ENCODE peak calls at places on chromosome 17, in four cellular contexts. Q is thoracic aorta, H is fibroblast of pulmonary artery, O is PC-3. M is an unnamed sample.

GRCh38 chr17:76635659-76636360 is 7.7 kb downstream of the ST6GALNAC1 start:
- DNase-seq in O (peak), Q (no peak), H (peak), M (no peak)

GRCh38 chr17:82495844-82496528 is 23.5 kb upstream of the FOXK2 start:
- DNase-seq in O (no peak), Q (no peak), H (no peak), M (peak)

GRCh38 chr17:76538281-76538931 is 897 bp upstream of the CYGB start:
- DNase-seq in H (no peak), O (no peak), Q (no peak), M (no peak)

GRCh38 chr17:6035801-6036394 is 34.3 kb upstream of the WSCD1 start:
- DNase-seq in O (no peak), Q (no peak), H (no peak), M (no peak)

GRCh38 chr17:27997522-27997921 is 45.0 kb upstream of the NLK start:
- DNase-seq in H (no peak), O (no peak), Q (no peak), M (no peak)

GRCh38 chr17:71460943-71461342 is 659.9 kb upstream of the SOX9 start:
- DNase-seq in O (peak), H (peak), Q (no peak), M (peak)

GRCh38 chr17:74512041-74512440 is 19.2 kb downstream of the CD300LB start:
- DNase-seq in H (peak), Q (no peak), O (peak), M (no peak)

GRCh38 chr17:60451071-60451470 is 28.8 kb downstream of the CHCT1 start:
- DNase-seq in H (no peak), O (no peak), Q (no peak), M (no peak)

GRCh38 chr17:58960068-58960467 is 146.6 kb downstream of the TRIM37 start:
- DNase-seq in Q (no peak), H (peak), O (peak), M (peak)

GRCh38 chr17:12282056-12282455 is 261.4 kb downstream of the MAP2K4 start:
- DNase-seq in Q (no peak), O (peak), H (peak), M (no peak)

GRCh38 chr17:48613862-48614694 is 1.0 kb downstream of the HOXB8 start:
- DNase-seq in O (no peak), H (no peak), Q (no peak), M (no peak)

DNA sequence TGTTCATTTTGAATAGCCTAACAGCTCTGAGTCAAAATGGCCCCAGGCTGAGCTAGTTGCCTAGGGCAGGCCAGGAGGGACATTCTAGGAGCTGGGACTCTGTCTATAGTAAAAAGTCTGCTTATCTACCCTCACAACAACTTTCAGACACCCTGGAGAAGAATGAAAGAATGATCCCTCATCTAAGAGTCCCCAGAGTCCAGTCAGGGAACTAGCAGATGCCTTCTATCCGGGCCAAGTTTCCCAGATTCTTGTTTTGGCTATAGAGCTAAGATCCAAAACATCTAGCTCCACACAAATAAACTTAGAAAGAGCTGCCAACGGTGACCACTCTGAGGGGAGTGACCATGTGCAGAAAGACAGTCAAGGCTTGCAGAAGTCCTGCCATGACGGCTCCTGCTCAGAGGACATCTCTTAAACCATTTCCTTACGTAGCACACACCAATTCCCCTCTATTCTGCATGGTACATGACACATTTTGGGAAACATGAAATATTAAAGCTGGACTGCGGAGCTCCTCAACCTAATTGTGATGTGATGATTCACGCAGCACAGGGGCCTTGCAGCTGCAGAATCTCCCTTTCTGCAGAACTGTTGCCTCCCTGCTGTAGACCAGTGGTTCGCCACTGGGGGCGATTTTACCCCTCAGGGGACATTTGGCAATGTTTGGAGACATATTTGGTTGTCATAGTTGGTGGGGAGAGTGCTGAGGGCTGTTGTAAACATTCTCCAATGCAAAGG is 24.2 kb downstream of the FAM20A start:
- DNase-seq in H (peak), O (no peak), Q (no peak), M (no peak)
- TF ChIP-seq CTCF in H (peak), O (no peak), Q (no peak), M (no peak)

GRCh38 chr17:34578656-34579016 is 746 bp upstream of the TMEM132E start:
- DNase-seq in H (no peak), Q (no peak), O (no peak), M (no peak)
- H3K4me3 ChIP-seq in H (no peak), Q (peak), O (no peak), M (no peak)

DNA sequence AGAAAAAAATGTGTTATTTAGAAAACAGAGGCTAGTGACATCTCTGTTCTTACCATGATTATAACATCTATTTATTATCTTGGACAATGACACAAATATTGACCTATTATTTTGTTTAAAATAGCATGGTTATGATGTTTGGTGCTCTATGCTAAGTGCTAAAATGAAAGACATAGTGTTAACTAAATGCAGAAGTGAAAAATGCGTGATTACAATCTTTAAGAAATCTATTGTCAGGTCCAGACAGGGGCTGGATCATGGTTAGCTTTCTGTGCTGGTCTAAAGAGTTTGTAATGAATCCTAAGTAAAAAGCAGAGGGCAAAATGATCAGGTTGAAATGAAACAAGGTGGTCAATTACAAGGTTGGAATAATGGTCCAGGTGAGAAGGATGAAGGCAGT is 622 bp upstream of the KRT28 start:
- DNase-seq in O (no peak), Q (no peak), H (no peak), M (no peak)
- TF ChIP-seq CTCF in O (no peak), Q (no peak), H (no peak), M (no peak)

GRCh38 chr17:72588961-72589360 is 468.1 kb downstream of the SOX9 start:
- DNase-seq in H (no peak), Q (no peak), O (peak), M (peak)

GRCh38 chr17:72590382-72590781 is 469.6 kb downstream of the SOX9 start:
- DNase-seq in O (peak), Q (no peak), H (peak), M (no peak)

GRCh38 chr17:72588561-72588960 is 467.7 kb downstream of the SOX9 start:
- DNase-seq in O (no peak), Q (no peak), H (no peak), M (no peak)

GRCh38 chr17:72587156-72587555 is 466.3 kb downstream of the SOX9 start:
- DNase-seq in Q (no peak), H (no peak), O (peak), M (no peak)

GRCh38 chr17:72587773-72588511 is 467.1 kb downstream of the SOX9 start:
- DNase-seq in Q (no peak), H (peak), O (peak), M (peak)
- H3K4me3 ChIP-seq in Q (no peak), H (no peak), O (peak), M (no peak)

M was measured in GM12865.